ENCODE peak calls at places on chromosomes 4 and X, in seven cellular contexts. O is H9, L is IMR-90, G is mesenchymal stem cell, Q is H1, P is trophoblast cell, S is mesendoderm. Z is an unnamed sample.

GRCh38 chrX:9388450-9388849 is 76.4 kb upstream of the TBL1X start:
- DNase-seq in S (no peak), O (no peak), P (no peak), G (no peak), Q (no peak), L (no peak), Z (no peak)

GRCh38 chr4:170736710-170737109 is 647.0 kb upstream of the AADAT start:
- DNase-seq in L (no peak), G (no peak), O (no peak), P (no peak), Q (no peak), S (no peak), Z (no peak)

GRCh38 chr4:100469555-100469954 is 48.3 kb downstream of the EMCN start:
- DNase-seq in S (no peak), Q (no peak), G (no peak), L (no peak), O (no peak), P (no peak), Z (no peak)

GRCh38 chr4:121034010-121034409 is 38.3 kb downstream of the NDNF start:
- DNase-seq in Q (no peak), G (peak), L (no peak), P (no peak), O (no peak), S (no peak), Z (no peak)

GRCh38 chrX:42821803-42822443 is 44.0 kb upstream of the PPP1R2C start:
- DNase-seq in Q (no peak), O (no peak), P (no peak), L (no peak), G (no peak), S (no peak), Z (no peak)

GRCh38 chrX:8841911-8842310 is 40.7 kb upstream of the FAM9A start:
- DNase-seq in O (no peak), L (no peak), S (no peak), P (no peak), Q (no peak), G (no peak), Z (no peak)

GRCh38 chr4:16881151-16881884 is 17.1 kb downstream of the LDB2 start:
- DNase-seq in L (no peak), O (no peak), P (peak), S (peak), Q (no peak), G (no peak), Z (no peak)

GRCh38 chr4:84750260-84750955 is 167.5 kb downstream of the CDS1 start:
- DNase-seq in G (peak), S (peak), O (no peak), P (peak), Q (no peak), L (peak), Z (peak)

GRCh38 chrX:106397788-106398538 is 213.8 kb upstream of the RADX start:
- DNase-seq in P (peak), O (no peak), L (no peak), S (peak), Q (no peak), G (peak), Z (no peak)

GRCh38 chr4:71711985-71712348 is 71.9 kb downstream of the GC start:
- DNase-seq in L (no peak), O (no peak), G (peak), Q (no peak), P (no peak), S (no peak), Z (no peak)

GRCh38 chr4:80492761-80493160 is 157.2 kb downstream of the CFAP299 start:
- DNase-seq in O (no peak), S (peak), P (no peak), G (no peak), L (no peak), Q (no peak), Z (no peak)

GRCh38 chr4:139184129-139184528 is 7.1 kb upstream of the ELF2 start:
- DNase-seq in G (peak), S (no peak), Q (no peak), P (peak), O (no peak), L (peak), Z (no peak)

GRCh38 chr4:7655549-7656243 is 221.0 kb upstream of the PSAPL1 start:
- DNase-seq in G (peak), Q (no peak), P (no peak), O (no peak), L (no peak), S (no peak), Z (peak)

GRCh38 chr4:4919926-4920325 is 60.5 kb downstream of the MSX1 start:
- DNase-seq in P (no peak), G (no peak), L (no peak), O (no peak), Q (no peak), S (no peak), Z (no peak)

GRCh38 chr4:26520728-26521442 is 30.6 kb upstream of the CCKAR start:
- DNase-seq in O (no peak), L (peak), G (no peak), Q (no peak), S (no peak), P (peak), Z (no peak)

GRCh38 chr4:26510334-26510705 is 20.0 kb upstream of the CCKAR start:
- DNase-seq in O (no peak), S (no peak), G (no peak), Q (no peak), L (no peak), P (no peak), Z (no peak)

DNA sequence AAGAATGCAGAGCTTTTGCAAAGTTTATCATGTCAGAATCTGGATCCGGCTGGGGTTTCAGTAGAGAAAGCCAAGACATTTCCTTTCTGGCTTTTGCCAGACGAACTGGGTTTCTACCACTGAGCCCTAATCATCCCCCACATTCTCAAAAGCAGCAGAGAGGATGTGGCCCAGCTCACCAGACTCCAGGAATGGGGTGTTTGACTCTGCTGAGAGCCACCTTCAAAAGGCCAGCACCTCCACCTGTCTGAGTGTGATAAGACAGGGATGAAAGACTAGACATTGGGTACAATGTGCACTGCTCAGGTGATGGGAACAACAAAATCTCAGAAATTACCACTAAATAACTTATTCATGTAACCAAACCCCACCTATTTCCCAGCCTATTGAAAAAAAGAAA is 25.7 kb upstream of the CCKAR start:
- DNase-seq in Q (no peak), G (no peak), O (no peak), P (no peak), L (no peak), S (no peak), Z (no peak)
- H3K4ac ChIP-seq in Q (no peak), G (no peak), O (no peak), P (no peak), L (peak), S (no peak), Z (no peak)

GRCh38 chr4:64824591-64824990 is 415.3 kb upstream of the TECRL start:
- DNase-seq in P (no peak), Q (no peak), G (no peak), L (no peak), S (no peak), O (no peak), Z (no peak)

GRCh38 chr4:64821612-64822011 is 412.4 kb upstream of the TECRL start:
- DNase-seq in O (no peak), Q (no peak), P (no peak), G (no peak), L (no peak), S (no peak), Z (no peak)

GRCh38 chr4:64822405-64822804 is 413.2 kb upstream of the TECRL start:
- DNase-seq in O (no peak), Q (no peak), S (no peak), L (no peak), P (no peak), G (no peak), Z (no peak)
- H3K23ac ChIP-seq in O (no peak), Q (no peak), S (no peak), L (no peak), P (no peak), G (no peak), Z (no peak)

DNA sequence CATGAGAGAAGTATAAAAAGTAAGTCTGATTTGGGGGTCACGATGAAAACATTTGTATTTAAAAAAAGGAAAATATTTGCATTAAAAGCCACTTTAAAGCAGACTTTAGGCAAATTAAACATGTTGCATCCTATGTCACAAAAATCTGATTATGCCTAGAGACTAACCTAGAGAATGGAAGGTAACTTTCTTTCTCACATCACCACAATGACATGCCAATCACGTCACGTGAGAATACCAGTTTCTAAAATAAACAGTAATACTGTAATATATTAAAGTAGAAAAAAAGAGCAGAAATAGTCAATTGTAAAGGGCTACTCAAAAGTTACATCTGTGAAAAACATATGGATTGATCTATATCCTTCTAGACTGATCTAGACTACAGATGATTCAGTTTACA is 3.3 kb downstream of the CHIC2 start:
- DNase-seq in L (no peak), O (no peak), P (no peak), Q (no peak), G (no peak), S (no peak), Z (no peak)
- H3K4ac ChIP-seq in L (no peak), O (no peak), P (no peak), Q (no peak), G (no peak), S (no peak), Z (no peak)

GRCh38 chr4:140668111-140668510 is 88.1 kb downstream of the TBC1D9 start:
- DNase-seq in O (no peak), S (no peak), Q (no peak), G (no peak), P (no peak), L (no peak), Z (no peak)

GRCh38 chr4:140672366-140672765 is 83.8 kb downstream of the TBC1D9 start:
- DNase-seq in O (no peak), S (no peak), G (no peak), P (peak), Q (no peak), L (no peak), Z (no peak)

GRCh38 chr4:140675599-140676231 is 80.5 kb downstream of the TBC1D9 start:
- DNase-seq in Q (no peak), P (peak), S (no peak), L (peak), O (no peak), G (peak), Z (no peak)

DNA sequence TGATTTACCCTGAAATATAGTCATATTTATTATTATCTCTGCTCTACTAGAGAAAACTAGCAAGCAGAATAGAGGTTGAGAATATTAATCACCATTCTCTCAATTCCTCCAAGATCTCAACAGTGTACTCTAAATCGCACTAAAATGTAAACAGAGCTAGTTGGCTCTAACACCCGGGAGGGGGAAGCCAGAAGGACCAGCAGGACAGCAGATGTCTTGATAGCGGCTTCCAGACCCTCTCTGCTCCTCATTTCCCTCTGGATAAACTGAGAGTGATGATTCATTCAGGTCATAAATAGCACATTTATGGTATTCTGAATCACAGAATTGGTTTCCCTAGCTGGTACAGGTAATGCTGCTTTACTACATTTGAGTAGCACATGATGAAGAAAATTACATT is 82.5 kb downstream of the TBC1D9 start:
- DNase-seq in O (no peak), Q (no peak), P (no peak), L (peak), G (peak), S (peak), Z (no peak)
- H3K23ac ChIP-seq in O (no peak), Q (no peak), P (no peak), L (no peak), G (no peak), S (no peak), Z (no peak)

DNA sequence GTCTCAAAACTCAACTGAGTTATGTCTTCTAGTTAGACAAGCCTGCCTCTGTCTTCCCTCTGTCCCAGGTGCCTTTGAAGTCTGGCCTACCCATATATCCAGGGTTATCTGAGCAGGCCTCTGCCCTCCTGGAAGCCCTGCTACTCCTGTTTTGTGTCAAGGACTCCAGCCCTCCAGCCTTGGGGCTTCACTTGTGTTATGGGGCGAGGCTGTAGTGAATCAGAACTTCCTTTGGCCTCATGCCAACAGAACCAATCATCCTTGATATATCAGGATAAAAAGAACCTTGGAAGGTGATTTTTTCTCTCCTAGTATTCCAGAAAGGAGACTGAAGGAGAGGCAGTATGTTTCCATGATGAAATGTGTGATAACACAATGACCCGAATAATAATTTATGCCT is 8.9 kb upstream of the ADGRG4 start:
- DNase-seq in G (no peak), Q (no peak), O (no peak), P (no peak), S (no peak), L (no peak), Z (no peak)
- H3K4ac ChIP-seq in G (no peak), Q (no peak), O (no peak), P (no peak), S (no peak), L (no peak), Z (no peak)

DNA sequence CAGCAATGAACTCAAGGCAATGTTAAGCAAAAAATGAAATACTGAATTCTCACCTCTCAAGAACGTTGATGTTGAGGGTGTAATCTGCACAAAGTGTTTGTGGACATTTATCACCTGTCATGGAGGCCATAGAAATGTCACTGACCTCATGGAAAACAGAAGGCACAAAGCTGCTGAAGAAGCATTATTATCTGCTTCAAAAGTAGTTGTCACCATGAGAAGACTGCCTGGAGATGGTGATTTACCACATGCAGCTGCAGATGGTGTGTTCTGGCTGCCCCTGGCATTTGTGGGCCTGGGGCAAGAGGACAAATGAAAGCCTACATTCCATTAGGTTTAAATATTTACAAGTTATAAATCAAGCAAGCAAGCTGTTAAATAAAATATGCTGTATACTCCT is 116.8 kb upstream of the RPS6KA3 start:
- DNase-seq in Q (no peak), G (no peak), P (no peak), S (no peak), O (no peak), L (no peak), Z (no peak)
- H3K23ac ChIP-seq in Q (no peak), G (no peak), P (no peak), S (no peak), O (no peak), L (no peak), Z (no peak)

DNA sequence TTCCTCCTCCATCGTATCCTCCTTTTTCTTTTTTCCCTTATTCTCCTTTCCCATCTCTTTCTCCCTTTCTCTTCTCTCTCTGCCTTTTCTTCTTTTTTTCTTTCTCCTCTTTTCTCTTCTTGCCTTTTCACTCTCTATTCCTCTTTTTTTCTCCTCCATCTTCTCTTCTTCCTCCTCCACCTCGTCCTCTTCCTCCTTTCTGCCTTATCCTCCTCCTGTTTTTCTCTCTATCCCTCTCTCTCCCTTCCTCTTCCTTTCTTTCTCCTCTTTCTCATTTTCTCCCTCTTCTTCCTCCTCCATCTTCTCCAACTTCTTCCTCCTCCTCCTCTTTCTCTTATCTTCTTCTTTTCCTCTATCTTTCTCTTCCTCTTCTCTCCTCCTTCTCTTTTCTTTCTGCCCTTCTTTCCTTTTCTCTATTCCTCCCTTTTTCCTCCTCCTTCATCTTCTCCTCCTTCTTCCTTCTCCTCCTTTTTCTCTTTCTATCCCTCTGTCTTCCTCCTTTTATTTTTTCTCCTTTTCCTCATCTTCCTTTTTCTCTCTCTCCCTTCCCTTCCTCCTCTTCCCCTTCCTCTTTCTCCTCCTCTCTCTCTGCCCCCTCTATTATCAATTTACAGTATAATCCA is 269.1 kb downstream of the DHRSX start:
- DNase-seq in P (no peak), G (no peak), L (no peak), O (no peak), Q (no peak), S (no peak), Z (no peak)
- H3K4ac ChIP-seq in P (no peak), G (no peak), L (no peak), O (no peak), Q (no peak), S (no peak), Z (no peak)

GRCh38 chrX:87402256-87402655 is 115.3 kb upstream of the KLHL4 start:
- DNase-seq in S (no peak), Q (no peak), P (no peak), G (no peak), O (no peak), L (no peak), Z (no peak)
- H3K23ac ChIP-seq in S (no peak), Q (no peak), P (no peak), G (no peak), O (no peak), L (no peak), Z (no peak)